ENCODE peak calls at places on chromosome 3, in seven cellular contexts. S is trophoblast cell, H is mesendoderm, L is neuronal stem cell, K is IMR-90, I is H1, V is mesenchymal stem cell. N is an unnamed sample.

GRCh38 chr3:108403198-108403597 is 106.8 kb downstream of the HHLA2 start:
- DNase-seq in S (no peak), H (no peak), L (no peak), K (no peak), I (no peak), V (no peak), N (no peak)

GRCh38 chr3:18998069-18998468 is 150.2 kb upstream of the KCNH8 start:
- DNase-seq in S (no peak), H (no peak), L (no peak), K (no peak), I (no peak), V (no peak), N (no peak)

GRCh38 chr3:81216192-81216591 is 545.3 kb downstream of the GBE1 start:
- DNase-seq in S (no peak), H (no peak), L (no peak), K (peak; percentile 48), I (no peak), V (no peak), N (no peak)

GRCh38 chr3:66425032-66425431 is 75.8 kb downstream of the LRIG1 start:
- DNase-seq in S (no peak), H (no peak), L (no peak), K (no peak), I (no peak), V (no peak), N (no peak)

GRCh38 chr3:48406443-48407431 is 23.1 kb downstream of the PLXNB1 start:
- DNase-seq in S (no peak), H (no peak), L (no peak), K (no peak), I (no peak), V (no peak), N (no peak)

GRCh38 chr3:141266797-141267555 is 35.4 kb downstream of the PXYLP1 start:
- DNase-seq in S (no peak), H (no peak), L (no peak), K (no peak), I (no peak), V (no peak), N (no peak)

GRCh38 chr3:126654571-126655393 is at the start of gene TXNRD3:
- DNase-seq in S (peak; percentile 89), H (peak; percentile 69), L (peak; percentile 48), K (peak; percentile 49), I (peak; percentile 83), V (peak; percentile 70), N (peak; percentile 84)

GRCh38 chr3:88809993-88810392 is 297.4 kb upstream of the EPHA3 start:
- DNase-seq in S (no peak), H (no peak), L (no peak), K (peak; percentile 35), I (no peak), V (no peak), N (no peak)

GRCh38 chr3:191412764-191413163 is 48.2 kb upstream of the PYDC2 start:
- DNase-seq in S (no peak), H (peak; percentile 65), L (no peak), K (peak; percentile 97), I (no peak), V (peak; percentile 62), N (no peak)

GRCh38 chr3:31639828-31640227 is 107.1 kb downstream of the STT3B start:
- DNase-seq in S (no peak), H (peak; percentile 27), L (no peak), K (no peak), I (no peak), V (no peak), N (no peak)

GRCh38 chr3:46702246-46703012 is 1.2 kb downstream of the TMIE start:
- DNase-seq in S (no peak), H (no peak), L (no peak), K (no peak), I (no peak), V (no peak), N (no peak)

GRCh38 chr3:126288314-126288713 is 68.9 kb downstream of the KLF15 start:
- DNase-seq in S (no peak), H (no peak), L (peak; percentile 36), K (no peak), I (peak; percentile 62), V (no peak), N (peak; percentile 62)

GRCh38 chr3:127788436-127788835 is 33.9 kb downstream of the MGLL start:
- DNase-seq in S (no peak), H (no peak), L (no peak), K (no peak), I (no peak), V (no peak), N (no peak)

GRCh38 chr3:65402597-65402996 is 636.1 kb downstream of the MAGI1 start:
- DNase-seq in S (no peak), H (peak; percentile 79), L (no peak), K (peak; percentile 93), I (no peak), V (peak; percentile 42), N (no peak)

GRCh38 chr3:4546346-4547178 is 53.4 kb downstream of the ITPR1 start:
- DNase-seq in S (no peak), H (no peak), L (no peak), K (no peak), I (no peak), V (no peak), N (no peak)

GRCh38 chr3:190780524-190780923 is 82.0 kb downstream of the GMNC start:
- DNase-seq in S (no peak), H (no peak), L (no peak), K (peak; percentile 0), I (no peak), V (no peak), N (no peak)

GRCh38 chr3:66885326-66886000 is 112.6 kb upstream of the KBTBD8 start:
- DNase-seq in S (no peak), H (peak; percentile 77), L (no peak), K (peak; percentile 11), I (no peak), V (peak; percentile 14), N (peak; percentile 32)

GRCh38 chr3:146218880-146219866 is 31.7 kb downstream of the PLSCR4 start:
- DNase-seq in S (peak; percentile 7), H (no peak), L (no peak), K (peak; percentile 44), I (no peak), V (peak; percentile 36), N (no peak)

GRCh38 chr3:127035672-127036071 is 52.8 kb downstream of the PLXNA1 start:
- DNase-seq in S (no peak), H (no peak), L (no peak), K (peak; percentile 77), I (no peak), V (peak; percentile 82), N (no peak)

GRCh38 chr3:159884661-159885402 is 103.8 kb upstream of the IL12A start:
- DNase-seq in S (no peak), H (peak; percentile 47), L (no peak), K (peak; percentile 65), I (no peak), V (peak; percentile 60), N (no peak)

GRCh38 chr3:4754180-4755086 is 224.8 kb upstream of the BHLHE40 start:
- DNase-seq in S (no peak), H (no peak), L (no peak), K (no peak), I (no peak), V (no peak), N (no peak)

GRCh38 chr3:18087963-18088362 is 337.2 kb downstream of the SATB1 start:
- DNase-seq in S (no peak), H (no peak), L (no peak), K (no peak), I (no peak), V (no peak), N (no peak)

GRCh38 chr3:122101646-122102045 is 46.5 kb downstream of the CD86 start:
- DNase-seq in S (peak; percentile 64), H (peak; percentile 82), L (peak; percentile 43), K (peak; percentile 66), I (no peak), V (peak; percentile 57), N (no peak)

GRCh38 chr3:61158152-61158551 is 93.1 kb downstream of the FHIT start:
- DNase-seq in S (no peak), H (no peak), L (no peak), K (no peak), I (no peak), V (no peak), N (no peak)
- H4K8ac ChIP-seq in S (no peak overlapping the region), H (no peak overlapping the region), L (no peak overlapping the region), K (no peak overlapping the region), I (no peak overlapping the region), V (no peak overlapping the region), N (no peak overlapping the region)

GRCh38 chr3:36919439-36920160 is 25.3 kb downstream of the TRANK1 start:
- DNase-seq in S (no peak), H (no peak), L (no peak), K (no peak), I (no peak), V (no peak), N (no peak)

GRCh38 chr3:36923523-36923943 is 21.3 kb downstream of the TRANK1 start:
- DNase-seq in S (no peak), H (peak; percentile 59), L (no peak), K (no peak), I (peak; percentile 78), V (no peak), N (peak; percentile 60)

GRCh38 chr3:36918050-36918449 is 26.8 kb downstream of the TRANK1 start:
- DNase-seq in S (no peak), H (no peak), L (no peak), K (no peak), I (no peak), V (no peak), N (no peak)

GRCh38 chr3:36923981-36924747 is 20.7 kb downstream of the TRANK1 start:
- DNase-seq in S (no peak), H (no peak), L (no peak), K (no peak), I (no peak), V (no peak), N (no peak)

GRCh38 chr3:36920884-36921567 is 23.8 kb downstream of the TRANK1 start:
- DNase-seq in S (no peak), H (no peak), L (no peak), K (no peak), I (no peak), V (no peak), N (no peak)
- H3K27ac ChIP-seq in S (no peak overlapping the region), H (no peak overlapping the region), L (no peak overlapping the region), K (no peak overlapping the region), I (no peak overlapping the region), V (no peak overlapping the region), N (no peak overlapping the region)

DNA sequence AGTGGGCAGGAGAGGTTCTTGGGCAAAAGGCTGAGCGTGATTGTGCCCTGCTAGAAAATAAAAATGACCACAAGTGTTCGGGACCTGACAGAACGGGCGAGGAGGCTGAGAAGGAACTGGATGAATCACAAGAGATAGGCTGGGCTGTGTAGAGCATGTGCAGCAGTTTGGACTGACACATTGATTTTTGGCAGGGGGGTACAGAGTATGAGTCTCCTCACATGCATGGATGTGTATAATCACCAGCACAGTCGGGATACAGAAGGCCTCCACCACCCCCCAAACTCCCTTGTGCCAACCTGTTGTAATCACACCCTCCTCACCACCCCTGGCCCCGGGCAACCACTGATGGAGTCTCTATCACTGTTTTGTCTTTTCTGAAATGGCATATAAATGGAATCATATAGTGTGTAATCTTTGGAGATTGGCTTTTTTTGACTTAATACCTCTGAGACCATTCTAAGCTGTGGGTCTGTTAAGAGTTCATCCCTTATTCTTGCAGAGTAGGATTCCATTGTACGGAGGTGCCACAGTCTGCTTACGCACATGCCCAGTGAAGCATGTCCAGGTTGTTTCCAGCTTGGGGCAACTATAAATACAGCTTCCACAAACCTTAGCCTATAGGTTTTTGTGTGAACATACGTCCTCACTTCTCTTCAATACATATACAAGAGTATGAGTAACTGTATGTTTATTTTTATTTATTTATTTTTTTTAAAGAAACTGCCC is 438.8 kb downstream of the FOXP1 start:
- DNase-seq in S (no peak), H (no peak), L (no peak), K (peak; percentile 37), I (no peak), V (no peak), N (no peak)
- H4K8ac ChIP-seq in S (no peak overlapping the region), H (no peak overlapping the region), L (no peak overlapping the region), K (no peak overlapping the region), I (no peak overlapping the region), V (no peak overlapping the region), N (no peak overlapping the region)

GRCh38 chr3:16515885-16516420 is 2.5 kb upstream of the RFTN1 start:
- DNase-seq in S (no peak), H (peak; percentile 10), L (no peak), K (no peak), I (no peak), V (no peak), N (no peak)
- H3K27ac ChIP-seq in S (no peak overlapping the region), H (no peak overlapping the region), L (no peak overlapping the region), K (no peak overlapping the region), I (no peak overlapping the region), V (no peak overlapping the region), N (no peak overlapping the region)